ENCODE peak calls at places on chromosomes 13 and 19, in eight cellular contexts. One of them, this sample, is unnamed.

GRCh38 chr19:41753159-41753558 is 2.2 kb upstream of the CEACAM6 start:
- DNase-seq in EH: peak
- DNase-seq in DMS53: peak
- DNase-seq in MV-4-11: peak
- DNase-seq in stimulated activated CD8-positive, alpha-beta memory T cell treated with anti-CD3 and anti-CD28 coated beads, Interleukin-7, amount 100 ng/mL, for 24 hours: peak
- DNase-seq in BE2C: peak
- DNase-seq in Calu3: peak
- DNase-seq in stimulated activated CD4-positive, alpha-beta T cell treated with anti-CD3 and anti-CD28 coated beads, Interleukin-15, amount 100 ng/mL, for 24 hours: peak
- DNase-seq in this sample: peak

GRCh38 chr13:33000365-33000764 is 15.9 kb upstream of the KL start:
- DNase-seq in DMS53: no peak
- DNase-seq in stimulated activated CD8-positive, alpha-beta memory T cell treated with anti-CD3 and anti-CD28 coated beads, Interleukin-7, amount 100 ng/mL, for 24 hours: no peak
- DNase-seq in stimulated activated CD4-positive, alpha-beta T cell treated with anti-CD3 and anti-CD28 coated beads, Interleukin-15, amount 100 ng/mL, for 24 hours: no peak
- DNase-seq in Calu3: no peak
- DNase-seq in EH: no peak
- DNase-seq in BE2C: no peak
- DNase-seq in MV-4-11: no peak
- DNase-seq in this sample: no peak

GRCh38 chr13:111629016-111629415 is 308.6 kb downstream of the TEX29 start:
- DNase-seq in Calu3: no peak
- DNase-seq in EH: no peak
- DNase-seq in stimulated activated CD4-positive, alpha-beta T cell treated with anti-CD3 and anti-CD28 coated beads, Interleukin-15, amount 100 ng/mL, for 24 hours: no peak
- DNase-seq in stimulated activated CD8-positive, alpha-beta memory T cell treated with anti-CD3 and anti-CD28 coated beads, Interleukin-7, amount 100 ng/mL, for 24 hours: no peak
- DNase-seq in MV-4-11: no peak
- DNase-seq in BE2C: no peak
- DNase-seq in DMS53: no peak
- DNase-seq in this sample: no peak

GRCh38 chr19:14434157-14434501 is 1.0 kb downstream of the PKN1 start:
- DNase-seq in MV-4-11: no peak
- DNase-seq in EH: no peak
- DNase-seq in Calu3: peak
- DNase-seq in stimulated activated CD8-positive, alpha-beta memory T cell treated with anti-CD3 and anti-CD28 coated beads, Interleukin-7, amount 100 ng/mL, for 24 hours: no peak
- DNase-seq in DMS53: peak
- DNase-seq in BE2C: no peak
- DNase-seq in stimulated activated CD4-positive, alpha-beta T cell treated with anti-CD3 and anti-CD28 coated beads, Interleukin-15, amount 100 ng/mL, for 24 hours: peak
- DNase-seq in this sample: no peak

GRCh38 chr13:80475718-80476117 is 134.8 kb upstream of the SPRY2 start:
- DNase-seq in EH: no peak
- DNase-seq in DMS53: no peak
- DNase-seq in MV-4-11: no peak
- DNase-seq in Calu3: no peak
- DNase-seq in BE2C: no peak
- DNase-seq in stimulated activated CD8-positive, alpha-beta memory T cell treated with anti-CD3 and anti-CD28 coated beads, Interleukin-7, amount 100 ng/mL, for 24 hours: no peak
- DNase-seq in stimulated activated CD4-positive, alpha-beta T cell treated with anti-CD3 and anti-CD28 coated beads, Interleukin-15, amount 100 ng/mL, for 24 hours: no peak
- DNase-seq in this sample: no peak

GRCh38 chr13:114143806-114144605 is 11.6 kb upstream of the RASA3 start:
- DNase-seq in EH: no peak
- DNase-seq in stimulated activated CD4-positive, alpha-beta T cell treated with anti-CD3 and anti-CD28 coated beads, Interleukin-15, amount 100 ng/mL, for 24 hours: peak
- DNase-seq in stimulated activated CD8-positive, alpha-beta memory T cell treated with anti-CD3 and anti-CD28 coated beads, Interleukin-7, amount 100 ng/mL, for 24 hours: no peak
- DNase-seq in MV-4-11: no peak
- DNase-seq in DMS53: peak
- DNase-seq in BE2C: peak
- DNase-seq in Calu3: no peak
- DNase-seq in this sample: no peak

GRCh38 chr13:98214008-98214643 is 37.1 kb upstream of the RNF113B start:
- DNase-seq in DMS53: peak
- DNase-seq in MV-4-11: no peak
- DNase-seq in EH: peak
- DNase-seq in stimulated activated CD4-positive, alpha-beta T cell treated with anti-CD3 and anti-CD28 coated beads, Interleukin-15, amount 100 ng/mL, for 24 hours: no peak
- DNase-seq in stimulated activated CD8-positive, alpha-beta memory T cell treated with anti-CD3 and anti-CD28 coated beads, Interleukin-7, amount 100 ng/mL, for 24 hours: no peak
- DNase-seq in Calu3: no peak
- DNase-seq in BE2C: peak
- DNase-seq in this sample: peak

GRCh38 chr13:75468098-75468497 is 13.9 kb downstream of the TBC1D4 start:
- DNase-seq in BE2C: no peak
- DNase-seq in MV-4-11: no peak
- DNase-seq in stimulated activated CD8-positive, alpha-beta memory T cell treated with anti-CD3 and anti-CD28 coated beads, Interleukin-7, amount 100 ng/mL, for 24 hours: no peak
- DNase-seq in EH: no peak
- DNase-seq in stimulated activated CD4-positive, alpha-beta T cell treated with anti-CD3 and anti-CD28 coated beads, Interleukin-15, amount 100 ng/mL, for 24 hours: no peak
- DNase-seq in Calu3: no peak
- DNase-seq in DMS53: no peak
- DNase-seq in this sample: no peak

GRCh38 chr19:49861127-49861526 is 6.2 kb downstream of the PNKP start:
- DNase-seq in EH: no peak
- DNase-seq in MV-4-11: no peak
- DNase-seq in Calu3: peak
- DNase-seq in stimulated activated CD4-positive, alpha-beta T cell treated with anti-CD3 and anti-CD28 coated beads, Interleukin-15, amount 100 ng/mL, for 24 hours: no peak
- DNase-seq in BE2C: no peak
- DNase-seq in stimulated activated CD8-positive, alpha-beta memory T cell treated with anti-CD3 and anti-CD28 coated beads, Interleukin-7, amount 100 ng/mL, for 24 hours: no peak
- DNase-seq in DMS53: peak
- DNase-seq in this sample: peak

GRCh38 chr19:9144920-9145319 is 4.7 kb downstream of the ZNF317 start:
- DNase-seq in stimulated activated CD4-positive, alpha-beta T cell treated with anti-CD3 and anti-CD28 coated beads, Interleukin-15, amount 100 ng/mL, for 24 hours: no peak
- DNase-seq in stimulated activated CD8-positive, alpha-beta memory T cell treated with anti-CD3 and anti-CD28 coated beads, Interleukin-7, amount 100 ng/mL, for 24 hours: no peak
- DNase-seq in MV-4-11: no peak
- DNase-seq in DMS53: peak
- DNase-seq in Calu3: no peak
- DNase-seq in EH: peak
- DNase-seq in BE2C: no peak
- DNase-seq in this sample: no peak

GRCh38 chr19:48807590-48808308 is 3.1 kb downstream of the BCAT2 start:
- DNase-seq in DMS53: no peak
- DNase-seq in MV-4-11: peak
- DNase-seq in stimulated activated CD8-positive, alpha-beta memory T cell treated with anti-CD3 and anti-CD28 coated beads, Interleukin-7, amount 100 ng/mL, for 24 hours: no peak
- DNase-seq in BE2C: no peak
- DNase-seq in Calu3: no peak
- DNase-seq in EH: no peak
- DNase-seq in stimulated activated CD4-positive, alpha-beta T cell treated with anti-CD3 and anti-CD28 coated beads, Interleukin-15, amount 100 ng/mL, for 24 hours: no peak
- DNase-seq in this sample: no peak

GRCh38 chr13:21086929-21087328 is 25.5 kb upstream of the LATS2 start:
- DNase-seq in BE2C: no peak
- DNase-seq in MV-4-11: no peak
- DNase-seq in DMS53: no peak
- DNase-seq in EH: no peak
- DNase-seq in stimulated activated CD4-positive, alpha-beta T cell treated with anti-CD3 and anti-CD28 coated beads, Interleukin-15, amount 100 ng/mL, for 24 hours: no peak
- DNase-seq in stimulated activated CD8-positive, alpha-beta memory T cell treated with anti-CD3 and anti-CD28 coated beads, Interleukin-7, amount 100 ng/mL, for 24 hours: no peak
- DNase-seq in Calu3: no peak
- DNase-seq in this sample: no peak

GRCh38 chr13:40668335-40668734 is 1.9 kb upstream of the FOXO1 start:
- DNase-seq in stimulated activated CD4-positive, alpha-beta T cell treated with anti-CD3 and anti-CD28 coated beads, Interleukin-15, amount 100 ng/mL, for 24 hours: no peak
- DNase-seq in BE2C: no peak
- DNase-seq in stimulated activated CD8-positive, alpha-beta memory T cell treated with anti-CD3 and anti-CD28 coated beads, Interleukin-7, amount 100 ng/mL, for 24 hours: no peak
- DNase-seq in EH: no peak
- DNase-seq in MV-4-11: no peak
- DNase-seq in Calu3: peak
- DNase-seq in DMS53: no peak
- DNase-seq in this sample: peak

GRCh38 chr13:50732712-50733111 is 110.8 kb downstream of the DLEU7 start:
- DNase-seq in DMS53: no peak
- DNase-seq in stimulated activated CD4-positive, alpha-beta T cell treated with anti-CD3 and anti-CD28 coated beads, Interleukin-15, amount 100 ng/mL, for 24 hours: no peak
- DNase-seq in Calu3: no peak
- DNase-seq in EH: peak
- DNase-seq in MV-4-11: no peak
- DNase-seq in stimulated activated CD8-positive, alpha-beta memory T cell treated with anti-CD3 and anti-CD28 coated beads, Interleukin-7, amount 100 ng/mL, for 24 hours: no peak
- DNase-seq in BE2C: peak
- DNase-seq in this sample: peak

GRCh38 chr13:97364827-97365226 is 69.1 kb upstream of the RAP2A start:
- DNase-seq in DMS53: no peak
- DNase-seq in stimulated activated CD4-positive, alpha-beta T cell treated with anti-CD3 and anti-CD28 coated beads, Interleukin-15, amount 100 ng/mL, for 24 hours: no peak
- DNase-seq in BE2C: no peak
- DNase-seq in Calu3: no peak
- DNase-seq in EH: no peak
- DNase-seq in stimulated activated CD8-positive, alpha-beta memory T cell treated with anti-CD3 and anti-CD28 coated beads, Interleukin-7, amount 100 ng/mL, for 24 hours: no peak
- DNase-seq in MV-4-11: no peak
- DNase-seq in this sample: no peak

GRCh38 chr13:97574926-97575325 is 141.0 kb downstream of the RAP2A start:
- DNase-seq in stimulated activated CD8-positive, alpha-beta memory T cell treated with anti-CD3 and anti-CD28 coated beads, Interleukin-7, amount 100 ng/mL, for 24 hours: no peak
- DNase-seq in EH: peak
- DNase-seq in DMS53: peak
- DNase-seq in stimulated activated CD4-positive, alpha-beta T cell treated with anti-CD3 and anti-CD28 coated beads, Interleukin-15, amount 100 ng/mL, for 24 hours: no peak
- DNase-seq in BE2C: peak
- DNase-seq in Calu3: no peak
- DNase-seq in MV-4-11: peak
- DNase-seq in this sample: peak

GRCh38 chr13:109785892-109786450 is 412 bp downstream of the IRS2 start:
- DNase-seq in Calu3: no peak
- DNase-seq in BE2C: no peak
- DNase-seq in stimulated activated CD4-positive, alpha-beta T cell treated with anti-CD3 and anti-CD28 coated beads, Interleukin-15, amount 100 ng/mL, for 24 hours: peak
- DNase-seq in EH: no peak
- DNase-seq in stimulated activated CD8-positive, alpha-beta memory T cell treated with anti-CD3 and anti-CD28 coated beads, Interleukin-7, amount 100 ng/mL, for 24 hours: no peak
- DNase-seq in MV-4-11: no peak
- DNase-seq in DMS53: peak
- DNase-seq in this sample: no peak

GRCh38 chr13:25085125-25085742 is 10.7 kb upstream of the PABPC3 start:
- DNase-seq in BE2C: peak
- DNase-seq in EH: peak
- DNase-seq in stimulated activated CD4-positive, alpha-beta T cell treated with anti-CD3 and anti-CD28 coated beads, Interleukin-15, amount 100 ng/mL, for 24 hours: peak
- DNase-seq in DMS53: peak
- DNase-seq in Calu3: peak
- DNase-seq in MV-4-11: no peak
- DNase-seq in stimulated activated CD8-positive, alpha-beta memory T cell treated with anti-CD3 and anti-CD28 coated beads, Interleukin-7, amount 100 ng/mL, for 24 hours: no peak
- DNase-seq in this sample: peak

GRCh38 chr13:105464249-105464648 is 1071.2 kb downstream of the EFNB2 start:
- DNase-seq in stimulated activated CD4-positive, alpha-beta T cell treated with anti-CD3 and anti-CD28 coated beads, Interleukin-15, amount 100 ng/mL, for 24 hours: no peak
- DNase-seq in Calu3: no peak
- DNase-seq in DMS53: no peak
- DNase-seq in BE2C: no peak
- DNase-seq in stimulated activated CD8-positive, alpha-beta memory T cell treated with anti-CD3 and anti-CD28 coated beads, Interleukin-7, amount 100 ng/mL, for 24 hours: no peak
- DNase-seq in EH: peak
- DNase-seq in MV-4-11: no peak
- DNase-seq in this sample: peak

GRCh38 chr13:41079725-41080124 is 18.4 kb downstream of the WBP4 start:
- DNase-seq in EH: no peak
- DNase-seq in stimulated activated CD8-positive, alpha-beta memory T cell treated with anti-CD3 and anti-CD28 coated beads, Interleukin-7, amount 100 ng/mL, for 24 hours: no peak
- DNase-seq in BE2C: no peak
- DNase-seq in DMS53: no peak
- DNase-seq in stimulated activated CD4-positive, alpha-beta T cell treated with anti-CD3 and anti-CD28 coated beads, Interleukin-15, amount 100 ng/mL, for 24 hours: no peak
- DNase-seq in Calu3: no peak
- DNase-seq in MV-4-11: no peak
- DNase-seq in this sample: no peak

GRCh38 chr13:20044086-20044485 is 85.6 kb downstream of the ZMYM2 start:
- DNase-seq in MV-4-11: no peak
- DNase-seq in stimulated activated CD4-positive, alpha-beta T cell treated with anti-CD3 and anti-CD28 coated beads, Interleukin-15, amount 100 ng/mL, for 24 hours: no peak
- DNase-seq in DMS53: no peak
- DNase-seq in EH: no peak
- DNase-seq in Calu3: no peak
- DNase-seq in BE2C: no peak
- DNase-seq in stimulated activated CD8-positive, alpha-beta memory T cell treated with anti-CD3 and anti-CD28 coated beads, Interleukin-7, amount 100 ng/mL, for 24 hours: no peak
- DNase-seq in this sample: no peak

GRCh38 chr19:10817291-10818038 is 18.5 kb downstream of the TMED1 start:
- DNase-seq in MV-4-11: no peak
- DNase-seq in stimulated activated CD4-positive, alpha-beta T cell treated with anti-CD3 and anti-CD28 coated beads, Interleukin-15, amount 100 ng/mL, for 24 hours: no peak
- DNase-seq in Calu3: no peak
- DNase-seq in BE2C: peak
- DNase-seq in EH: peak
- DNase-seq in stimulated activated CD8-positive, alpha-beta memory T cell treated with anti-CD3 and anti-CD28 coated beads, Interleukin-7, amount 100 ng/mL, for 24 hours: no peak
- DNase-seq in DMS53: no peak
- DNase-seq in this sample: no peak